ENCODE peak calls at places on chromosomes 4 and X, in five cellular contexts. T, S, I, M and V are unnamed samples.

GRCh38 chrX:13863326-13863725 is 46.4 kb upstream of the GPM6B start:
- DNase-seq in I (no peak), S (no peak), T (peak), M (no peak), V (no peak)

GRCh38 chr4:67104145-67104544 is 441.2 kb downstream of the CENPC start:
- DNase-seq in T (no peak), M (no peak), I (no peak), S (no peak), V (no peak)

GRCh38 chrX:63350551-63350950 is 581 bp downstream of the SPIN4 start:
- DNase-seq in M (no peak), I (no peak), S (peak), T (peak), V (peak)

GRCh38 chrX:110699109-110699508 is 96.5 kb downstream of the CHRDL1 start:
- DNase-seq in T (peak), M (no peak), S (no peak), I (no peak), V (no peak)

GRCh38 chr4:75048208-75048879 is 115.4 kb downstream of the PARM1 start:
- DNase-seq in T (no peak), I (no peak), M (no peak), S (no peak), V (no peak)

GRCh38 chrX:15475021-15475420 is 18.1 kb downstream of the PIR start:
- DNase-seq in T (peak), I (no peak), S (no peak), M (no peak), V (no peak)

GRCh38 chrX:152905081-152905420 is 7.2 kb downstream of the ZNF185 start:
- DNase-seq in T (no peak), I (no peak), S (no peak), M (no peak), V (no peak)

GRCh38 chrX:1464282-1465131 is 11.8 kb upstream of the ASMTL start:
- DNase-seq in I (no peak), M (no peak), S (peak), T (peak), V (peak)

GRCh38 chrX:44568196-44568595 is 25.5 kb upstream of the FUNDC1 start:
- DNase-seq in I (no peak), S (no peak), T (no peak), M (no peak), V (no peak)

GRCh38 chr4:1487106-1487505 is 80.9 kb upstream of the NKX1-1 start:
- DNase-seq in T (no peak), S (no peak), M (no peak), I (no peak), V (no peak)